ENCODE peak calls at places on chromosomes 12 and 14, in seven cellular contexts. G is RWPE1; Z is CD8-positive, alpha-beta T cell; K is lower lobe of right lung; Y is fibroblast of the aortic adventitia; O is body of pancreas; N is GM10248. X is an unnamed sample.

GRCh38 chr12:48854488-48854887 is 2.5 kb upstream of the DDX23 start:
- DNase-seq in G (no peak), Z (no peak), K (no peak), Y (no peak), O (no peak), N (no peak), X (no peak)

GRCh38 chr14:102394717-102395378 is 32.1 kb downstream of the TECPR2 start:
- DNase-seq in G (no peak), Z (no peak), K (no peak), Y (no peak), O (no peak), N (no peak), X (no peak)

GRCh38 chr14:21505009-21505553 is 6.1 kb downstream of the METTL3 start:
- DNase-seq in G (no peak), Z (no peak), K (no peak), Y (no peak), O (no peak), N (peak), X (no peak)

GRCh38 chr12:43776498-43776897 is 17.7 kb downstream of the IRAK4 start:
- DNase-seq in G (peak), Z (no peak), K (no peak), Y (peak), O (no peak), N (peak), X (no peak)

GRCh38 chr12:106586803-106587684 is 4.2 kb downstream of the RFX4 start:
- DNase-seq in G (no peak), Z (no peak), K (no peak), Y (no peak), O (no peak), N (no peak), X (no peak)

GRCh38 chr14:99174081-99174851 is 97.7 kb downstream of the BCL11B start:
- DNase-seq in G (no peak), Z (no peak), K (no peak), Y (no peak), O (no peak), N (no peak), X (no peak)

GRCh38 chr12:62361048-62361447 is 100.8 kb downstream of the USP15 start:
- DNase-seq in G (no peak), Z (no peak), K (no peak), Y (peak), O (no peak), N (no peak), X (no peak)

GRCh38 chr12:113154351-113154973 is 4.9 kb downstream of the CFAP73 start:
- DNase-seq in G (no peak), Z (no peak), K (no peak), Y (peak), O (no peak), N (peak), X (no peak)

GRCh38 chr12:113332688-113333087 is 2.2 kb downstream of the SLC8B1 start:
- DNase-seq in G (no peak), Z (no peak), K (no peak), Y (no peak), O (no peak), N (no peak), X (no peak)

GRCh38 chr14:88792572-88793258 is at the start of gene EML5:
- DNase-seq in G (peak), Z (peak), K (peak), Y (peak), O (peak), N (peak), X (peak)
- TF ChIP-seq CTCF in G (peak), Z (peak), K (peak), Y (peak), O (peak), N (peak), X (peak)

GRCh38 chr14:49933704-49934103 is 40.8 kb downstream of the ARF6 start:
- DNase-seq in G (no peak), Z (no peak), K (no peak), Y (no peak), O (no peak), N (no peak), X (no peak)

GRCh38 chr14:49931523-49931922 is 38.6 kb downstream of the ARF6 start:
- DNase-seq in G (no peak), Z (no peak), K (no peak), Y (no peak), O (no peak), N (no peak), X (no peak)

GRCh38 chr14:49934638-49935037 is 41.8 kb downstream of the ARF6 start:
- DNase-seq in G (no peak), Z (no peak), K (no peak), Y (no peak), O (no peak), N (no peak), X (no peak)

GRCh38 chr14:49933128-49933527 is 40.2 kb downstream of the ARF6 start:
- DNase-seq in G (no peak), Z (no peak), K (no peak), Y (no peak), O (no peak), N (no peak), X (no peak)

DNA sequence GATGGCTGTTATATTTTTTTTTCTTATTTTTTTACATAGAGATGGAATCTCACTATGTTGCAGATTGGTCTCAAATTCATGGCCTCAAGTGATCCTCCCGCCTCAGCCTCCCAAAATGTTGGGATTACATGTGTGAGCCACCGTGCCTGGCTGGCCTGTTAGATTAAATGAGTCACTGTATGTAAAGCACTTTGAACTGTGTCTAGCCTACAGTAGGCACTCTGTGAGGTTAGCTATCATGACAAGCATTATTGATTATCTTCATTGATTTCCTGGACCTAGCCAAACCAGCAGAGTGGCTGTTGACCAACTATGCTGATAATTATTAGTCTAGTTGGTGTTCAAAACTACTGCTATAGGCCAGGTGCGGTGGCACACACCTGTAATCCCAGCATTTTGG is 42.6 kb downstream of the ARF6 start:
- DNase-seq in G (no peak), Z (no peak), K (no peak), Y (no peak), O (no peak), N (no peak), X (no peak)
- TF ChIP-seq CTCF in G (no peak), Z (no peak), K (no peak), Y (no peak), O (no peak), N (no peak), X (no peak)

GRCh38 chr12:12890492-12890814 is 909 bp upstream of the GPRC5A start:
- DNase-seq in G (no peak), Z (no peak), K (no peak), Y (no peak), O (peak), N (no peak), X (no peak)
- TF ChIP-seq CTCF in G (peak), Z (no peak), K (peak), Y (no peak), O (peak), N (no peak), X (no peak)

GRCh38 chr12:92827836-92828431 is 101.2 kb downstream of the EEA1 start:
- DNase-seq in G (peak), Z (peak), K (no peak), Y (peak), O (peak), N (peak), X (no peak)
- TF ChIP-seq CTCF in G (peak), Z (peak), K (peak), Y (peak), O (peak), N (peak), X (peak)

DNA sequence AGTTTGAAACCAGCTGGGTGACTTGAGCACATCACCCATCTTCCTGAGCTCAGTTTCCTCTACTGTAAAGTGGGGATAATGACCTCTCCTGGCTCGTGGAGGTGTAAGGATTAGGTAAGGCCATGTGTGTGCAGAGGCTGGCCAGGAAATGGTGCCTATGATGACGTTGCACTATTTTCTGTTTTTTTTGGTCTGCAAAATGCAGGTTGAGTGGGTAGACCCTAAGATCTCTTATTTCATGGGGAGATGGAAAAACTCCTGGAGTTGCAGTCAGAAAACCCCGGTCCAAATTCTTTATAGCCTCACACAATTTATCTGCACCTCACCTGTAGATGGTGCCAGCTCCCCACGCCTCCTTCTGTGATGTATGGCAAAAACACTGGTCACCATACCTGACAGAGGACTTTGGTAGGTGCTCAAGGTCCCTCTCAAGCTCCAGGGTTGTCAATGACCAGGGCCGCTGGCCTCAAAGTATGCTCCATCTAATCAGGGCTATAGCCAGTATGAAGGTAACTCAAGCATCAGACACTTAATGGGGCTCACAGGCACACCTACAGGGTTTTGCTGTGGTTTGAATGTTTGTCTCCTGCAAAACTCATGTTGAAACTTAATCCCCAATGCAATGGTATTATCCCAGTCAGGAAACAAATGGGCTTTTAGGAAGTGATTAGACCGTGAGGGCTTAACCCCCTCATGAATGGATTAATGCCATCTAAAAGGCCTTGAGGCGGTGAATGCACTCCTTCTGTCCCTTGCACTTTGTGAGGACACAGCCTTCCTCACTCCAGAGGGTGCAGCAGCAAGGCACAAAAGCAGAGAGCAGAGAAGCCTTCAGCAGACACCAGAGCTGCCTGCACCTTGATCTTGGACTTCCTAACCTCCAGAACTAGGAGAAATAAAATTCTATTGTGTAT is 17.6 kb downstream of the C14orf132 start:
- DNase-seq in G (peak), Z (no peak), K (no peak), Y (no peak), O (no peak), N (no peak), X (no peak)
- TF ChIP-seq CTCF in G (peak), Z (no peak), K (no peak), Y (no peak), O (peak), N (peak), X (no peak)